ENCODE peak calls at places on chromosomes 2 and 18, in six cellular contexts. One of them, this sample, is unnamed.

GRCh38 chr2:107804608-107805498 is 21.8 kb upstream of the RGPD4 start:
- DNase-seq in left ventricle myocardium inferior: no peak
- DNase-seq in astrocyte: no peak
- DNase-seq in OCI-LY7: no peak
- DNase-seq in fibroblast of villous mesenchyme: no peak
- DNase-seq in astrocyte of the spinal cord: no peak
- DNase-seq in this sample: no peak

GRCh38 chr2:173892341-173892740 is 72.8 kb downstream of the SP3 start:
- DNase-seq in left ventricle myocardium inferior: no peak
- DNase-seq in astrocyte: no peak
- DNase-seq in OCI-LY7: no peak
- DNase-seq in fibroblast of villous mesenchyme: no peak
- DNase-seq in astrocyte of the spinal cord: no peak
- DNase-seq in this sample: no peak

GRCh38 chr18:10776493-10776892 is 250.7 kb downstream of the NAPG start:
- DNase-seq in left ventricle myocardium inferior: peak
- DNase-seq in astrocyte: no peak
- DNase-seq in OCI-LY7: no peak
- DNase-seq in fibroblast of villous mesenchyme: peak
- DNase-seq in astrocyte of the spinal cord: no peak
- DNase-seq in this sample: no peak

GRCh38 chr2:156505696-156506095 is 69.5 kb downstream of the GPD2 start:
- DNase-seq in left ventricle myocardium inferior: no peak
- DNase-seq in astrocyte: peak
- DNase-seq in OCI-LY7: no peak
- DNase-seq in fibroblast of villous mesenchyme: no peak
- DNase-seq in astrocyte of the spinal cord: no peak
- DNase-seq in this sample: no peak

GRCh38 chr2:219003267-219003634 is 10.0 kb upstream of the CRYBA2 start:
- DNase-seq in left ventricle myocardium inferior: no peak
- DNase-seq in astrocyte: no peak
- DNase-seq in OCI-LY7: no peak
- DNase-seq in fibroblast of villous mesenchyme: no peak
- DNase-seq in astrocyte of the spinal cord: no peak
- DNase-seq in this sample: no peak

GRCh38 chr2:219025637-219026585 is 15.4 kb downstream of the CFAP65 start:
- DNase-seq in left ventricle myocardium inferior: no peak
- DNase-seq in astrocyte: no peak
- DNase-seq in OCI-LY7: no peak
- DNase-seq in fibroblast of villous mesenchyme: no peak
- DNase-seq in astrocyte of the spinal cord: no peak
- DNase-seq in this sample: no peak

GRCh38 chr2:127052068-127052770 is 54.7 kb downstream of the BIN1 start:
- DNase-seq in left ventricle myocardium inferior: no peak
- DNase-seq in astrocyte: no peak
- DNase-seq in OCI-LY7: no peak
- DNase-seq in fibroblast of villous mesenchyme: no peak
- DNase-seq in astrocyte of the spinal cord: no peak
- DNase-seq in this sample: no peak

GRCh38 chr2:1638281-1638860 is 105.9 kb downstream of the PXDN start:
- DNase-seq in left ventricle myocardium inferior: no peak
- DNase-seq in astrocyte: peak
- DNase-seq in OCI-LY7: no peak
- DNase-seq in fibroblast of villous mesenchyme: no peak
- DNase-seq in astrocyte of the spinal cord: no peak
- DNase-seq in this sample: no peak

GRCh38 chr2:99911711-99912110 is 230.7 kb downstream of the AFF3 start:
- DNase-seq in left ventricle myocardium inferior: no peak
- DNase-seq in astrocyte: no peak
- DNase-seq in OCI-LY7: no peak
- DNase-seq in fibroblast of villous mesenchyme: no peak
- DNase-seq in astrocyte of the spinal cord: no peak
- DNase-seq in this sample: no peak

GRCh38 chr2:109125595-109126500 is 3.2 kb upstream of the SH3RF3 start:
- DNase-seq in left ventricle myocardium inferior: no peak
- DNase-seq in astrocyte: peak
- DNase-seq in OCI-LY7: no peak
- DNase-seq in fibroblast of villous mesenchyme: peak
- DNase-seq in astrocyte of the spinal cord: peak
- DNase-seq in this sample: peak

GRCh38 chr18:35619468-35619867 is 37.9 kb downstream of the GALNT1 start:
- DNase-seq in left ventricle myocardium inferior: no peak
- DNase-seq in astrocyte: peak
- DNase-seq in OCI-LY7: no peak
- DNase-seq in fibroblast of villous mesenchyme: no peak
- DNase-seq in astrocyte of the spinal cord: no peak
- DNase-seq in this sample: no peak

GRCh38 chr2:47003641-47004427 is 88.2 kb upstream of the MCFD2 start:
- DNase-seq in left ventricle myocardium inferior: no peak
- DNase-seq in astrocyte: no peak
- DNase-seq in OCI-LY7: no peak
- DNase-seq in fibroblast of villous mesenchyme: peak
- DNase-seq in astrocyte of the spinal cord: no peak
- DNase-seq in this sample: no peak

GRCh38 chr2:240810199-240810598 is 9.8 kb downstream of the KIF1A start:
- DNase-seq in left ventricle myocardium inferior: no peak
- DNase-seq in astrocyte: no peak
- DNase-seq in OCI-LY7: no peak
- DNase-seq in fibroblast of villous mesenchyme: no peak
- DNase-seq in astrocyte of the spinal cord: no peak
- DNase-seq in this sample: no peak

GRCh38 chr2:239791727-239792648 is 233.2 kb downstream of the NDUFA10 start:
- DNase-seq in left ventricle myocardium inferior: no peak
- DNase-seq in astrocyte: no peak
- DNase-seq in OCI-LY7: no peak
- DNase-seq in fibroblast of villous mesenchyme: no peak
- DNase-seq in astrocyte of the spinal cord: no peak
- DNase-seq in this sample: no peak

GRCh38 chr2:204452464-204453023 is 92.7 kb upstream of the PARD3B start:
- DNase-seq in left ventricle myocardium inferior: no peak
- DNase-seq in astrocyte: peak
- DNase-seq in OCI-LY7: no peak
- DNase-seq in fibroblast of villous mesenchyme: peak
- DNase-seq in astrocyte of the spinal cord: peak
- DNase-seq in this sample: peak

GRCh38 chr18:30992231-30992630 is 50.3 kb downstream of the DSC3 start:
- DNase-seq in left ventricle myocardium inferior: no peak
- DNase-seq in astrocyte: no peak
- DNase-seq in OCI-LY7: no peak
- DNase-seq in fibroblast of villous mesenchyme: no peak
- DNase-seq in astrocyte of the spinal cord: no peak
- DNase-seq in this sample: no peak

GRCh38 chr18:1350931-1351450 is 446.3 kb downstream of the ADCYAP1 start:
- DNase-seq in left ventricle myocardium inferior: no peak
- DNase-seq in astrocyte: no peak
- DNase-seq in OCI-LY7: no peak
- DNase-seq in fibroblast of villous mesenchyme: peak
- DNase-seq in astrocyte of the spinal cord: no peak
- DNase-seq in this sample: no peak

GRCh38 chr2:13481201-13481600 is 764.5 kb downstream of the TRIB2 start:
- DNase-seq in left ventricle myocardium inferior: no peak
- DNase-seq in astrocyte: peak
- DNase-seq in OCI-LY7: no peak
- DNase-seq in fibroblast of villous mesenchyme: no peak
- DNase-seq in astrocyte of the spinal cord: peak
- DNase-seq in this sample: no peak

GRCh38 chr2:230153390-230153976 is 66.3 kb downstream of the SP110 start:
- DNase-seq in left ventricle myocardium inferior: no peak
- DNase-seq in astrocyte: no peak
- DNase-seq in OCI-LY7: no peak
- DNase-seq in fibroblast of villous mesenchyme: peak
- DNase-seq in astrocyte of the spinal cord: no peak
- DNase-seq in this sample: no peak

GRCh38 chr18:22734812-22735627 is 198.1 kb upstream of the RBBP8 start:
- DNase-seq in left ventricle myocardium inferior: no peak
- DNase-seq in astrocyte: peak
- DNase-seq in OCI-LY7: no peak
- DNase-seq in fibroblast of villous mesenchyme: peak
- DNase-seq in astrocyte of the spinal cord: no peak
- DNase-seq in this sample: peak

GRCh38 chr2:9644603-9645002 is 13.8 kb upstream of the YWHAQ start:
- DNase-seq in left ventricle myocardium inferior: no peak
- DNase-seq in astrocyte: peak
- DNase-seq in OCI-LY7: no peak
- DNase-seq in fibroblast of villous mesenchyme: no peak
- DNase-seq in astrocyte of the spinal cord: no peak
- DNase-seq in this sample: no peak

GRCh38 chr2:62305421-62306176 is 109.7 kb downstream of the B3GNT2 start:
- DNase-seq in left ventricle myocardium inferior: no peak
- DNase-seq in astrocyte: no peak
- DNase-seq in OCI-LY7: no peak
- DNase-seq in fibroblast of villous mesenchyme: peak
- DNase-seq in astrocyte of the spinal cord: no peak
- DNase-seq in this sample: no peak

GRCh38 chr2:210917465-210917864 is 361.1 kb downstream of the CPS1 start:
- DNase-seq in left ventricle myocardium inferior: no peak
- DNase-seq in astrocyte: no peak
- DNase-seq in OCI-LY7: no peak
- DNase-seq in fibroblast of villous mesenchyme: no peak
- DNase-seq in astrocyte of the spinal cord: no peak
- DNase-seq in this sample: no peak
- TF ChIP-seq CTCF in left ventricle myocardium inferior: no peak
- TF ChIP-seq CTCF in astrocyte: no peak
- TF ChIP-seq CTCF in OCI-LY7: no peak
- TF ChIP-seq CTCF in fibroblast of villous mesenchyme: no peak
- TF ChIP-seq CTCF in astrocyte of the spinal cord: no peak
- TF ChIP-seq CTCF in this sample: no peak

DNA sequence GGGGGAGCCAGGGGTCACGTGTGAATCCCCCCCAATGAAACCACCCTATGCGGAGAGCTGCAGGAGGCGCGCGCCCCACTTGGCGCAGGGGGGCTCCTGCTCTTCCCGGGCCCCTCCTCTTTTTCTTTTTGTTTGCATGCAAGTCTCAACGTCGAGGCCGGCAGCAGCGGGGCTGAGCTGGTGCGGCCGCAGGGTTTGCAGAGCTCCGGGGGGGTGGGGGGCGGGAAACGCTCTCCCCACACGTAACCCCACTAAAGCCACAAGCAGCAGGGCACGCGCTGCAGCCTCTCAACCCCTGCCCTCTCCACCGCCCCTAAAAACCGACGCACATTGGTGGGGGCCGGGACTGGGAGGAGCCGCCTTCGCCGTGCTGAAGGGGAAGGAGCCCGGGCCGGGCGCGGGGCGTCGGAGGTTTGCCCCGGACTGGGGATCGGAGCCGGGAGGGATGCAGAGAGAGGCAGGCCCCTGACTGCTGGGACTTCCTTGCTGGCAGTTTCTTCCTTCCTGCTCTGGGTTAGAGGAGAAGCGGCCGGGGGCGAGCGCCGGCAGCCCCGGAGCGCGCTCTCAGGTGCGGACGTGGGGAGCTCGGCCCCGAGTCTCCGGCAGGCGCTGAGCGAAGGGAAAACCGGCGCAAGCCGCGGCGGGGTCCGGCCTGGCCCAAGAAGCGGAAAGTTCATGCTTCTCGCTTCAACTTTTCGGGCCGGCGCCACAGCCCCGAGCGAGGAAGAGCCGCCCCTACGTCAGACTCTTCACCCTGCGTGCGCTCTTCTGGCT is 880 bp downstream of the LBH start:
- DNase-seq in left ventricle myocardium inferior: peak
- DNase-seq in astrocyte: no peak
- DNase-seq in OCI-LY7: peak
- DNase-seq in fibroblast of villous mesenchyme: peak
- DNase-seq in astrocyte of the spinal cord: peak
- DNase-seq in this sample: no peak
- H3K4me3 ChIP-seq in left ventricle myocardium inferior: peak
- H3K4me3 ChIP-seq in astrocyte: peak
- H3K4me3 ChIP-seq in OCI-LY7: peak
- H3K4me3 ChIP-seq in fibroblast of villous mesenchyme: peak
- H3K4me3 ChIP-seq in astrocyte of the spinal cord: peak
- H3K4me3 ChIP-seq in this sample: peak

GRCh38 chr18:59308201-59309014 is 10.0 kb downstream of the CPLX4 start:
- DNase-seq in left ventricle myocardium inferior: peak
- DNase-seq in astrocyte: peak
- DNase-seq in OCI-LY7: peak
- DNase-seq in fibroblast of villous mesenchyme: peak
- DNase-seq in astrocyte of the spinal cord: peak
- DNase-seq in this sample: peak
- TF ChIP-seq CTCF in left ventricle myocardium inferior: peak
- TF ChIP-seq CTCF in astrocyte: peak
- TF ChIP-seq CTCF in OCI-LY7: peak
- TF ChIP-seq CTCF in fibroblast of villous mesenchyme: peak
- TF ChIP-seq CTCF in astrocyte of the spinal cord: peak
- TF ChIP-seq CTCF in this sample: peak

DNA sequence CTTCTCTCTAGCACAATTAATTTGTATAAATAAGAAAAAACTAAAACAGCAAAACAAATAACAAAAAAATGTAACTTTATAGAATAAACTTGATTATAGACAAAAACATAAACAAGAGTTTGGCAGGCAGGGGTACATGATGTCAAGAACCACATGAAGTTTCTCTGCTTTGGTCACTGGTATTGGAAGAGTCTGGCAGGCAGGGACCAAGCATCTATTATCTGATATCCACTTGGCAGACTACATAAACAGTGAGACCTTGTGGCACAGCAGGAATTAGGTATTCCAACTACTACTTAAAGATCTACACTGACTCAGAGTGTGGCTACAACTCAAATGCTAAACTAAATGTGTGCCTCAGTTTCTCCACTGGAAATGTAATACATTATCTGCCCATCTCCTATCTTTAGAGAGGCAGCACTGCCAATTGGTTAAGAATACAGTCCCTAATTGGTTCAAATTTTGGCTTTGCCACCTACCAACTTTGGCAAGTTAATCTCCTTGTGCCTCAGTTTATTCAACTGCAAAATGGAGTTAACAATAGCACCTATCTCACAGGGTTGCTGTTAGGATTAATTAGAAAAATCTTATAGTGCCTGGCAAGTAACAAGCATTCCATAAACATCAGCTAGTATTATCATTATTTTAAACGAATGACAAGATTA is 2.7 kb downstream of the MAP4K3 start:
- DNase-seq in left ventricle myocardium inferior: no peak
- DNase-seq in astrocyte: no peak
- DNase-seq in OCI-LY7: no peak
- DNase-seq in fibroblast of villous mesenchyme: peak
- DNase-seq in astrocyte of the spinal cord: no peak
- DNase-seq in this sample: no peak
- H3K4me3 ChIP-seq in left ventricle myocardium inferior: peak
- H3K4me3 ChIP-seq in astrocyte: peak
- H3K4me3 ChIP-seq in OCI-LY7: peak
- H3K4me3 ChIP-seq in fibroblast of villous mesenchyme: peak
- H3K4me3 ChIP-seq in astrocyte of the spinal cord: no peak
- H3K4me3 ChIP-seq in this sample: peak

GRCh38 chr2:112020561-112020960 is 34.5 kb upstream of the TMEM87B start:
- DNase-seq in left ventricle myocardium inferior: no peak
- DNase-seq in astrocyte: no peak
- DNase-seq in OCI-LY7: no peak
- DNase-seq in fibroblast of villous mesenchyme: no peak
- DNase-seq in astrocyte of the spinal cord: no peak
- DNase-seq in this sample: no peak
- TF ChIP-seq CTCF in left ventricle myocardium inferior: no peak
- TF ChIP-seq CTCF in astrocyte: no peak
- TF ChIP-seq CTCF in OCI-LY7: no peak
- TF ChIP-seq CTCF in fibroblast of villous mesenchyme: peak
- TF ChIP-seq CTCF in astrocyte of the spinal cord: peak
- TF ChIP-seq CTCF in this sample: peak

GRCh38 chr2:146741260-146741659 is 1103.6 kb upstream of the ACVR2A start:
- DNase-seq in left ventricle myocardium inferior: no peak
- DNase-seq in astrocyte: no peak
- DNase-seq in OCI-LY7: no peak
- DNase-seq in fibroblast of villous mesenchyme: no peak
- DNase-seq in astrocyte of the spinal cord: peak
- DNase-seq in this sample: no peak
- H3K4me3 ChIP-seq in left ventricle myocardium inferior: no peak
- H3K4me3 ChIP-seq in astrocyte: no peak
- H3K4me3 ChIP-seq in OCI-LY7: no peak
- H3K4me3 ChIP-seq in fibroblast of villous mesenchyme: no peak
- H3K4me3 ChIP-seq in astrocyte of the spinal cord: no peak
- H3K4me3 ChIP-seq in this sample: no peak